ENCODE peak calls at places on chromosomes 5 and 9, in four cellular contexts. M, H, Z and O are unnamed samples. For H3K4me1 and H3K9me3, the result is how much of the 10 kb centered on the place peaks cover.

GRCh38 chr9:68844623-68845612 is 139.9 kb downstream of the PIP5K1B start:
- DNase-seq in M (no peak), H (peak), Z (no peak), O (peak)

GRCh38 chr5:76331139-76331538 is 71.9 kb upstream of the IQGAP2 start:
- DNase-seq in M (no peak), H (no peak), Z (no peak), O (no peak)

GRCh38 chr5:150372626-150373025 is 15.1 kb downstream of the TCOF1 start:
- DNase-seq in M (no peak), H (no peak), Z (no peak), O (no peak)

GRCh38 chr9:105911104-105911911 is 217.0 kb downstream of the TMEM38B start:
- DNase-seq in M (no peak), H (no peak), Z (peak), O (peak)

GRCh38 chr5:6504677-6505414 is 56.2 kb downstream of the UBE2QL1 start:
- DNase-seq in M (no peak), H (no peak), Z (peak), O (no peak)

GRCh38 chr5:56426658-56427057 is 193.5 kb upstream of the ANKRD55 start:
- DNase-seq in M (no peak), H (no peak), Z (no peak), O (no peak)

GRCh38 chr9:100129772-100130171 is 30.7 kb downstream of the INVS start:
- DNase-seq in M (no peak), H (no peak), Z (peak), O (no peak)

GRCh38 chr5:33257807-33258491 is 182.8 kb upstream of the TARS1 start:
- DNase-seq in M (no peak), H (no peak), Z (peak), O (peak)

GRCh38 chr9:87206064-87206661 is 258.9 kb upstream of the GAS1 start:
- DNase-seq in M (no peak), H (no peak), Z (peak), O (no peak)

GRCh38 chr5:98928802-98929122 is at the start of gene CHD1:
- DNase-seq in M (peak), H (peak), Z (peak), O (peak)

GRCh38 chr5:174234388-174234787 is 188.9 kb downstream of the NSG2 start:
- DNase-seq in M (no peak), H (no peak), Z (no peak), O (no peak)

GRCh38 chr5:174935854-174936474 is 211.6 kb downstream of the MSX2 start:
- DNase-seq in M (peak), H (peak), Z (peak), O (peak)

GRCh38 chr5:97531549-97531948 is 348.5 kb upstream of the RIOK2 start:
- DNase-seq in M (no peak), H (no peak), Z (no peak), O (no peak)

GRCh38 chr9:36091028-36091953 is 45.2 kb upstream of the GLIPR2 start:
- DNase-seq in M (no peak), H (peak), Z (peak), O (no peak)

GRCh38 chr9:112764344-112764743 is 13.8 kb downstream of the SNX30 start:
- DNase-seq in M (no peak), H (no peak), Z (peak), O (no peak)

GRCh38 chr5:134447815-134448520 is 36.3 kb upstream of the CDKN2AIPNL start:
- DNase-seq in M (no peak), H (no peak), Z (no peak), O (no peak)

GRCh38 chr5:154482528-154483449 is 4.8 kb upstream of the HAND1 start:
- DNase-seq in M (no peak), H (no peak), Z (no peak), O (no peak)

GRCh38 chr5:136717917-136718316 is 352.6 kb upstream of the TRPC7 start:
- DNase-seq in M (no peak), H (no peak), Z (no peak), O (no peak)

GRCh38 chr5:16589658-16590057 is 27.1 kb downstream of the RETREG1 start:
- DNase-seq in M (no peak), H (no peak), Z (no peak), O (no peak)
- H3K4me1 ChIP-seq in M (under half), H (under half), Z (under half), O (under half)

GRCh38 chr5:28402590-28403301 is 1364.4 kb upstream of the CDH9 start:
- DNase-seq in M (no peak), H (no peak), Z (no peak), O (no peak)

GRCh38 chr5:28399211-28399610 is 1360.8 kb upstream of the CDH9 start:
- DNase-seq in M (no peak), H (no peak), Z (no peak), O (no peak)

GRCh38 chr5:28398185-28398584 is 1359.8 kb upstream of the CDH9 start:
- DNase-seq in M (no peak), H (no peak), Z (no peak), O (no peak)

GRCh38 chr5:28400076-28400475 is 1361.7 kb upstream of the CDH9 start:
- DNase-seq in M (no peak), H (no peak), Z (peak), O (no peak)

DNA sequence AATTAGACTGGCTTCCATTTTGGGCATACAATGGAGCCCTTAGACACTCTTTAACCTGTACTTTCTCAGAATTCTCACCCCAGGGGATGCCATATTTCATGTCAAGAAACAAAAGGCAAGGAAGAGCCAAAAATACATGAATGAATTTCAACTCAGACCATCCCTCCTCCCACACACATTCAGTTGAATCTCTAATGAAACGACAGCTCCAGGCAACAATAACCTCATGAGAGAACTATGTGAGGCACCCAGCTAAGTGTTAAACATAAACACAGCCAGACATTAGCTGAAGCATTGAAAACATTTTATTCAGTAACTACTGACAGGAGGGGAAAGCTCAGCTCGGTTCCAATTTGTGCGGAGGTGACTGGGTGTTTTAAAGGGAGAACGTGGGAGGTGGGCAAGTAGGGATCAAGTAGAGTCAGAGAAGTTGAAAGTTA is 1359.1 kb upstream of the CDH9 start:
- DNase-seq in M (no peak), H (no peak), Z (peak), O (peak)
- H3K9me3 ChIP-seq in M (under half), H (under half), Z (under half), O (under half)

GRCh38 chr5:132267931-132268501 is 10.5 kb downstream of the PDLIM4 start:
- DNase-seq in M (peak), H (no peak), Z (no peak), O (peak)
- H3K27ac ChIP-seq in M (peak), H (peak), Z (no peak), O (peak)

DNA sequence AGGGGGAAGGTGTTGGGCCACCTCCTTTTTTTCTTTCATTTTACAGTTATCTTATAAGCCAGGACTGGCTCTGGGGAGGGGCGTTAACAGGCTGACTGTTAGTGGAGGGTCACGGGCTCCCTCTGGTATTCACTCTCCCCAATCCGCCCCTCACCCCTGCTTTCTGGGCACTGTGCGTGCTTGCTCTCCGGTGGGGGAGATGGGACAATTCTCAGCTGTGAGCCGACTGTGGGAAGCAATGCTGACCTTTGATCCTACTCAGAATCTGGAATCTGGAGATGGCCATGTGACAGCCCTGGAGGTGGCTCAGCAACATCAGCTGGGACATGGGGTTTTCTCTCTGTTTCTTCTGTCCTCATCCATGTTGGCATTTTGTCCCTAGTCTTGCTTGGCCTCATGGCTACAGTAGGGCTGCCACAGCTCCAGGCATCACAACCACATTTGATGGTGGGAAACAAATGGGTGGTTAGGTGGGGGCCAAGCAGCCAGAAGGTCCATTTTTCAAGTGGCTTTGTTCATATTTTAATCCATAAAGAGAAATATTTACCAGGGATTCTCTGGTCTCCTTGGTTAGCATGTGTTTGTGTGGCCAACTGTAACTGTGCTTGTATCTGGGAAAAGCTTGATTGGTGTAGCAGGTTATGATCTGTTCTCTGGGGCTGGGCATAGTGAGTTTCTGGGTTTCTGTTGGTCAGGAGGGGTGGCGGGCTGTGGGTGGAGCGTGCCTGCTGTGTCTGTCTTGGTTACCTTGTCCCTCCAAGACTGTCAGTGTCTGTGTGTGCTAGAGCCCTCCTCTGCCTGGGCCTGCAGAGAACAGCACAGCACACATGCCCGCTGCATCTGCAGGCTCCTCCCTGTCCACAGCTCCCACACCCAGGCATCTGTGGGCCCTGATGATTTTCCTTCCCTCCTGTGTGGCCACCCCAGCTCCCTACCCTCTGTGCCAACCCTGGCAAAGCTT is 12.4 kb downstream of the WNK2 start:
- DNase-seq in M (no peak), H (no peak), Z (no peak), O (no peak)
- H3K4me1 ChIP-seq in M (under half), H (under half), Z (under half), O (under half)

GRCh38 chr5:178941361-178941760 is 363 bp downstream of the ZNF454 start:
- DNase-seq in M (no peak), H (no peak), Z (peak), O (no peak)
- H3K9me3 ChIP-seq in M (half or more), H (under half), Z (under half), O (under half)